ENCODE peak calls at places on chromosomes 1 and 21, in four cellular contexts. One of them, this sample, is unnamed.

GRCh38 chr1:3611170-3612019 is at the start of gene MEGF6:
- DNase-seq in SK-N-SH: peak
- DNase-seq in heart right ventricle: peak
- DNase-seq in LNCaP clone FGC: no peak
- DNase-seq in this sample: peak

GRCh38 chr1:101107496-101108115 is 82.0 kb upstream of the DPH5 start:
- DNase-seq in SK-N-SH: no peak
- DNase-seq in heart right ventricle: no peak
- DNase-seq in LNCaP clone FGC: no peak
- DNase-seq in this sample: no peak

GRCh38 chr1:117732065-117732789 is 126.4 kb downstream of the TENT5C start:
- DNase-seq in SK-N-SH: no peak
- DNase-seq in heart right ventricle: no peak
- DNase-seq in LNCaP clone FGC: no peak
- DNase-seq in this sample: no peak

GRCh38 chr1:226870323-226871046 is at the start of gene PSEN2:
- DNase-seq in SK-N-SH: peak
- DNase-seq in heart right ventricle: peak
- DNase-seq in LNCaP clone FGC: no peak
- DNase-seq in this sample: peak

GRCh38 chr1:10295471-10296085 is 85.2 kb downstream of the KIF1B start:
- DNase-seq in SK-N-SH: no peak
- DNase-seq in heart right ventricle: no peak
- DNase-seq in LNCaP clone FGC: no peak
- DNase-seq in this sample: no peak

GRCh38 chr1:234601217-234602017 is 8.6 kb downstream of the IRF2BP2 start:
- DNase-seq in SK-N-SH: peak
- DNase-seq in heart right ventricle: no peak
- DNase-seq in LNCaP clone FGC: no peak
- DNase-seq in this sample: no peak

GRCh38 chr1:31576201-31576669 is at the start of gene TINAGL1:
- DNase-seq in SK-N-SH: no peak
- DNase-seq in heart right ventricle: peak
- DNase-seq in LNCaP clone FGC: no peak
- DNase-seq in this sample: no peak

GRCh38 chr1:92701147-92701546 is 83.8 kb downstream of the EVI5 start:
- DNase-seq in SK-N-SH: no peak
- DNase-seq in heart right ventricle: no peak
- DNase-seq in LNCaP clone FGC: no peak
- DNase-seq in this sample: no peak

GRCh38 chr1:17857109-17857499 is 102.0 kb downstream of the ACTL8 start:
- DNase-seq in SK-N-SH: no peak
- DNase-seq in heart right ventricle: no peak
- DNase-seq in LNCaP clone FGC: no peak
- DNase-seq in this sample: no peak

GRCh38 chr1:202084791-202085681 is 37.7 kb upstream of the GPR37L1 start:
- DNase-seq in SK-N-SH: no peak
- DNase-seq in heart right ventricle: no peak
- DNase-seq in LNCaP clone FGC: no peak
- DNase-seq in this sample: no peak

GRCh38 chr1:147539122-147539575 is 2.2 kb upstream of the BCL9 start:
- DNase-seq in SK-N-SH: no peak
- DNase-seq in heart right ventricle: peak
- DNase-seq in LNCaP clone FGC: no peak
- DNase-seq in this sample: no peak

GRCh38 chr1:58345215-58346075 is 201.1 kb downstream of the OMA1 start:
- DNase-seq in SK-N-SH: no peak
- DNase-seq in heart right ventricle: no peak
- DNase-seq in LNCaP clone FGC: no peak
- DNase-seq in this sample: peak

GRCh38 chr1:100391675-100392074 is 39.4 kb downstream of the CDC14A start:
- DNase-seq in SK-N-SH: no peak
- DNase-seq in heart right ventricle: no peak
- DNase-seq in LNCaP clone FGC: no peak
- DNase-seq in this sample: no peak

GRCh38 chr1:54599211-54599823 is 24.0 kb downstream of the FAM151A start:
- DNase-seq in SK-N-SH: no peak
- DNase-seq in heart right ventricle: no peak
- DNase-seq in LNCaP clone FGC: no peak
- DNase-seq in this sample: no peak

GRCh38 chr1:228319352-228320088 is 87.1 kb downstream of the TRIM11 start:
- DNase-seq in SK-N-SH: no peak
- DNase-seq in heart right ventricle: no peak
- DNase-seq in LNCaP clone FGC: no peak
- DNase-seq in this sample: no peak

GRCh38 chr1:43277116-43277876 is 7.5 kb downstream of the TMEM125 start:
- DNase-seq in SK-N-SH: no peak
- DNase-seq in heart right ventricle: no peak
- DNase-seq in LNCaP clone FGC: no peak
- DNase-seq in this sample: no peak

GRCh38 chr21:38330671-38331070 is 73.9 kb downstream of the KCNJ15 start:
- DNase-seq in SK-N-SH: no peak
- DNase-seq in heart right ventricle: no peak
- DNase-seq in LNCaP clone FGC: no peak
- DNase-seq in this sample: no peak

GRCh38 chr1:225754940-225755635 is 22.5 kb upstream of the SRP9 start:
- DNase-seq in SK-N-SH: no peak
- DNase-seq in heart right ventricle: peak
- DNase-seq in LNCaP clone FGC: no peak
- DNase-seq in this sample: no peak

GRCh38 chr1:199574949-199575348 is 452.6 kb upstream of the NR5A2 start:
- DNase-seq in SK-N-SH: no peak
- DNase-seq in heart right ventricle: no peak
- DNase-seq in LNCaP clone FGC: no peak
- DNase-seq in this sample: no peak

GRCh38 chr1:202821467-202821866 is 10.7 kb downstream of the PCAT6 start:
- DNase-seq in SK-N-SH: no peak
- DNase-seq in heart right ventricle: no peak
- DNase-seq in LNCaP clone FGC: no peak
- DNase-seq in this sample: no peak

GRCh38 chr1:113593550-113594288 is 165.6 kb downstream of the PHTF1 start:
- DNase-seq in SK-N-SH: peak
- DNase-seq in heart right ventricle: no peak
- DNase-seq in LNCaP clone FGC: no peak
- DNase-seq in this sample: no peak

GRCh38 chr1:114259517-114260160 is 106.0 kb upstream of the SYT6 start:
- DNase-seq in SK-N-SH: no peak
- DNase-seq in heart right ventricle: peak
- DNase-seq in LNCaP clone FGC: no peak
- DNase-seq in this sample: no peak

GRCh38 chr1:164875518-164875917 is 316.5 kb downstream of the PBX1 start:
- DNase-seq in SK-N-SH: no peak
- DNase-seq in heart right ventricle: no peak
- DNase-seq in LNCaP clone FGC: no peak
- DNase-seq in this sample: no peak

GRCh38 chr1:234726359-234726836 is 116.4 kb upstream of the IRF2BP2 start:
- DNase-seq in SK-N-SH: no peak
- DNase-seq in heart right ventricle: no peak
- DNase-seq in LNCaP clone FGC: no peak
- DNase-seq in this sample: no peak

GRCh38 chr1:144101397-144102050 is 129.7 kb upstream of the FAM72C start:
- DNase-seq in SK-N-SH: no peak
- DNase-seq in heart right ventricle: peak
- DNase-seq in LNCaP clone FGC: no peak
- DNase-seq in this sample: peak

GRCh38 chr1:11707621-11708276 is 16.2 kb downstream of the DRAXIN start:
- DNase-seq in SK-N-SH: peak
- DNase-seq in heart right ventricle: peak
- DNase-seq in LNCaP clone FGC: peak
- DNase-seq in this sample: peak

GRCh38 chr1:63858153-63858552 is 84.3 kb downstream of the ROR1 start:
- DNase-seq in SK-N-SH: no peak
- DNase-seq in heart right ventricle: no peak
- DNase-seq in LNCaP clone FGC: no peak
- DNase-seq in this sample: no peak

GRCh38 chr1:234619794-234620247 is 9.8 kb upstream of the IRF2BP2 start:
- DNase-seq in SK-N-SH: no peak
- DNase-seq in heart right ventricle: no peak
- DNase-seq in LNCaP clone FGC: no peak
- DNase-seq in this sample: no peak

GRCh38 chr21:38984568-38984967 is 178.8 kb downstream of the ETS2 start:
- DNase-seq in SK-N-SH: peak
- DNase-seq in heart right ventricle: no peak
- DNase-seq in LNCaP clone FGC: no peak
- DNase-seq in this sample: no peak

GRCh38 chr1:186066411-186066810 is 308.6 kb downstream of the TPR start:
- DNase-seq in SK-N-SH: no peak
- DNase-seq in heart right ventricle: no peak
- DNase-seq in LNCaP clone FGC: no peak
- DNase-seq in this sample: no peak

DNA sequence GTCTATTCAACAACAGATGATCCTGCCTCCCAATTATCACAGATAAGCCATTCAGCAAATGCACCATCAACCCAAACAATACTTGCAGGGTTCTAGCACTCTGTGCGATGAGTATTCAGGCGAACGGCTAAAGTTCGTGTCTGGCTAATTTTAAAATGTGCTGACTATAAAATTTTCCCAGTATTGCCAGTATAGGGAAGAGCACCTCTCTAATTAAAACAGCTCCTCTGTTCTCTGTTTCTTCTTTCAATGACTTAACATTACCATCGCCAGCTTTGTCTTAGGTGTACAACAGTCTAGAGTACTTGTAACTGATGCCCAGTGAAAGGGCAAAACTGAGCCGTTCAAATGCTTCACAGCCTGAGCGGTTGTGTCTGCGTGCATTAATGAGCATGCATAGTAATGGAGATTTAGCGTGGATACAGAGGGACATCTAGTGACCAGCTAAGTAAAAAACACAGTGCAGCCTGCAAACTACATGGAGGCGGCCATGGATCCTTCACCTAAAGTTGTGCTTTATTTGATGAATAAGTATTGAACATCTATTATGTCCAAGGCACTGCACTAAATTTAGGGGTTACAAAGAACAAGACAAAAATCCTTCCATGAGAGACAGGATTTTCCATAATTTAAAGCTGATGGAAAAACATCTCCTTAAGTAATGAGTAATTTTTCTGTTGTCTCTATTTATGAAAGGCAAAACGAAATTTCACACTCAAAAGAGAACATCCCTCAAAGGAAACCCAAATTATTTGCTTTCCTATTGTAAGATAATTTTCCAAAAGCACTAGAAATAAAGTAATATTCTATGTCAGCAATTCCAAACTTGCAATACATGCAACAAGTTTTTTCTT is 120.0 kb downstream of the SETD4 start:
- DNase-seq in SK-N-SH: peak
- DNase-seq in heart right ventricle: peak
- DNase-seq in LNCaP clone FGC: peak
- DNase-seq in this sample: peak
- TF ChIP-seq CTCF in SK-N-SH: peak
- TF ChIP-seq CTCF in heart right ventricle: peak
- TF ChIP-seq CTCF in LNCaP clone FGC: peak
- TF ChIP-seq CTCF in this sample: no peak

DNA sequence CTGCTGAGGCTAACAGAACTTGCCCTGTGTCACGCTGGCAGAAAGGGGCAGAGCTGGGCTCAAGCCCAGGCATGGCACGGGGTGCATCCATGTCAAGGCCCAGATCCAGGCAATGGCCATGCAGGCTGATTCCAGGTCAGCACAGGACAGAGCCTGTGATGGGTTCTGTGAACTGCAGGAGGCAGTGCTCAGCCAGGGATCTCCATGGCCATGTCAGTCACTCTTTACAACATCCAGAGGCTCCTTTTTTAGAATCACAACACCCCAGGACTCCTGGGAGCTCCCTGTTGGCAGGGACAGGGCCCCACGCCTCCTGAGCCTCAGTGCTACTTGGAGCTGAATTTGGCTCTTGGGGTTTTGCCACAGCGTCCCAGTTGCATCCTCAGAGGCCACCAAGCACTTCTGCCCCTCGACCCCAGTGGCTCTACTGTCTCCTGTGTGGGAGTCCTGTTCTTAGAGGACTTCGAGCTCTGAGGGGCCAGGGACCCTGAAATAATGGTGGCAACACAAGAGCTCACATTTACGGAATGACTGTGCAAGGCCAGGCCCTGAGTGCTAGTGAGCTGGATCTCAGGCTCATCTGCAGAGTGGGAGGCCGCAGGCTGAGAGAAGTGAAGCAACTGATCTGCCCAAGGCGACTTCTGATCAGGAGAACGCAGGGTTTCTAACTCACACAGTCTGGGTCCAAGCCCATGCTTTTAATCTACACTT is 211.5 kb downstream of the TRABD2B start:
- DNase-seq in SK-N-SH: peak
- DNase-seq in heart right ventricle: peak
- DNase-seq in LNCaP clone FGC: no peak
- DNase-seq in this sample: peak
- TF ChIP-seq CTCF in SK-N-SH: peak
- TF ChIP-seq CTCF in heart right ventricle: peak
- TF ChIP-seq CTCF in LNCaP clone FGC: peak
- TF ChIP-seq CTCF in this sample: no peak

DNA sequence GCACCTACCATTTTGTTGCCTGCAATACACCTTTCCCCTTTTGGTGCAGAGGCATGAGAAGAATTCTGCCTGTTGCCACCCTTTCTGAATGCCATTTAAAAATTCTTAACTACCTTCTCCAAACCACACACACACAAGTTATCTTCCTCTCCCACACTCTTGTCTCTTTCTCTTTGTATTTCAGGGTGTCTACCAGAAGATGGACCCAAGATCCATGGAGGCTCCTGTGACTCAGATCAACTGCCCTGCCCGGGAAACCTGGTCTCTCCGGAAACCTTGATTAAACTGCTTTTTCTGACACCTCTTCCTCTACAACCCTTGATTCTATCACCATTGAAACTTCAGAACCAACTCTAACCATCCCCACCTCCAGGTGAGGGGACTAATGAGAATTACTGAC is 2.4 kb upstream of the TARS2 start:
- DNase-seq in SK-N-SH: no peak
- DNase-seq in heart right ventricle: no peak
- DNase-seq in LNCaP clone FGC: no peak
- DNase-seq in this sample: no peak
- TF ChIP-seq CTCF in SK-N-SH: peak
- TF ChIP-seq CTCF in heart right ventricle: no peak
- TF ChIP-seq CTCF in LNCaP clone FGC: no peak
- TF ChIP-seq CTCF in this sample: no peak

GRCh38 chr1:152878042-152878441 is at the start of gene SMCP:
- DNase-seq in SK-N-SH: no peak
- DNase-seq in heart right ventricle: no peak
- DNase-seq in LNCaP clone FGC: no peak
- DNase-seq in this sample: peak
- TF ChIP-seq CTCF in SK-N-SH: peak
- TF ChIP-seq CTCF in heart right ventricle: no peak
- TF ChIP-seq CTCF in LNCaP clone FGC: no peak
- TF ChIP-seq CTCF in this sample: peak

DNA sequence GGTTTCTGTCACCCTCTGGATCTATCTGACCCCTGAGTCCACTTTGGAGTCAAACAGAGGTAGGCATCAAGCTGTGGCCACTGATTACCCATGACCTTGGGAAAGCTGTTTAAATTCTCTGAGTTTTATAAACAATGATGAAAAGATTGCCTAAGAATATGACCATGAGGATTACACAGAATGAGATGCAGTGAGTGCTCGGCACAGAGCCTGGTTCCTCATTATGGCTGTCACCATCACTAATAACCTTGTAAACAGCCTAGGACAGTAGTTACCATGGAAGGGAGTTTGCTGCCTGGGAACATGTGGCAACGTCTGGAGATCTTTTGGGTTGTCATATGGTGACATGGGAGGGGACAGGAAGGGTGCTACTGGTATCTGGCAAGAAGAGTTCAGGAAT is 248.3 kb upstream of the KAZN start:
- DNase-seq in SK-N-SH: no peak
- DNase-seq in heart right ventricle: no peak
- DNase-seq in LNCaP clone FGC: no peak
- DNase-seq in this sample: no peak
- TF ChIP-seq CTCF in SK-N-SH: no peak
- TF ChIP-seq CTCF in heart right ventricle: no peak
- TF ChIP-seq CTCF in LNCaP clone FGC: no peak
- TF ChIP-seq CTCF in this sample: no peak

GRCh38 chr1:205343431-205344009 is 13.2 kb downstream of the KLHDC8A start:
- DNase-seq in SK-N-SH: peak
- DNase-seq in heart right ventricle: no peak
- DNase-seq in LNCaP clone FGC: no peak
- DNase-seq in this sample: peak
- TF ChIP-seq CTCF in SK-N-SH: peak
- TF ChIP-seq CTCF in heart right ventricle: no peak
- TF ChIP-seq CTCF in LNCaP clone FGC: no peak
- TF ChIP-seq CTCF in this sample: peak